ENCODE peak calls at places on chromosomes 4 and X, in eight cellular contexts. A, R, X, S, I, Y, Z and N are unnamed samples.

GRCh38 chrX:9467751-9468150 is 2.9 kb downstream of the TBL1X start:
- DNase-seq in A (no peak), R (no peak), X (peak), S (no peak), I (no peak), Y (no peak), Z (no peak), N (no peak)

GRCh38 chrX:13250831-13251612 is 68.8 kb downstream of the ATXN3L start:
- DNase-seq in A (no peak), R (no peak), X (no peak), S (no peak), I (no peak), Y (no peak), Z (peak), N (no peak)

GRCh38 chrX:110087485-110088356 is 84.8 kb downstream of the TMEM164 start:
- DNase-seq in A (no peak), R (no peak), X (no peak), S (no peak), I (no peak), Y (no peak), Z (peak), N (peak)

GRCh38 chr4:147927377-147928137 is 195.7 kb downstream of the ARHGAP10 start:
- DNase-seq in A (no peak), R (no peak), X (no peak), S (no peak), I (no peak), Y (no peak), Z (no peak), N (no peak)

GRCh38 chr4:89752932-89753598 is 83.9 kb downstream of the SNCA start:
- DNase-seq in A (no peak), R (no peak), X (peak), S (no peak), I (no peak), Y (peak), Z (peak), N (no peak)

GRCh38 chr4:119103263-119103662 is 32.4 kb upstream of the MYOZ2 start:
- DNase-seq in A (no peak), R (no peak), X (no peak), S (no peak), I (no peak), Y (no peak), Z (peak), N (peak)

GRCh38 chr4:6408263-6408662 is 64.2 kb downstream of the PPP2R2C start:
- DNase-seq in A (peak), R (no peak), X (no peak), S (no peak), I (no peak), Y (no peak), Z (no peak), N (peak)

GRCh38 chr4:103091601-103092223 is 7.9 kb downstream of the BDH2 start:
- DNase-seq in A (peak), R (no peak), X (peak), S (peak), I (no peak), Y (peak), Z (peak), N (peak)

GRCh38 chr4:168871686-168872085 is 138.4 kb downstream of the CBR4 start:
- DNase-seq in A (no peak), R (no peak), X (no peak), S (no peak), I (no peak), Y (no peak), Z (no peak), N (no peak)

GRCh38 chr4:156298230-156298629 is 344.6 kb upstream of the CTSO start:
- DNase-seq in A (no peak), R (no peak), X (no peak), S (no peak), I (no peak), Y (peak), Z (peak), N (no peak)

GRCh38 chrX:103248553-103248952 is 6.4 kb downstream of the TCEAL8 start:
- DNase-seq in A (peak), R (no peak), X (no peak), S (no peak), I (no peak), Y (no peak), Z (peak), N (peak)